ENCODE peak calls at places on chromosomes 13 and 19, in nine cellular contexts. One of them, this sample, is unnamed.

GRCh38 chr19:17779281-17779930 is 15.5 kb upstream of the B3GNT3 start:
- DNase-seq in NCI-H1930: no peak
- DNase-seq in epithelial cell of esophagus: peak
- DNase-seq in heart right ventricle: peak
- DNase-seq in T-helper 2 cell: no peak
- DNase-seq in fibroblast of mammary gland: peak
- DNase-seq in NCI-H748 treated with DMSO at 0.1 percent for 48 hours: no peak
- DNase-seq in kidney glomerular epithelial cell: no peak
- DNase-seq in right lobe of liver: peak
- DNase-seq in this sample: peak

GRCh38 chr19:20367811-20368294 is 197.7 kb downstream of the ZNF737 start:
- DNase-seq in NCI-H1930: no peak
- DNase-seq in epithelial cell of esophagus: peak
- DNase-seq in heart right ventricle: no peak
- DNase-seq in T-helper 2 cell: no peak
- DNase-seq in fibroblast of mammary gland: no peak
- DNase-seq in NCI-H748 treated with DMSO at 0.1 percent for 48 hours: peak
- DNase-seq in kidney glomerular epithelial cell: no peak
- DNase-seq in right lobe of liver: no peak
- DNase-seq in this sample: peak

GRCh38 chr19:46967578-46968018 is 52.0 kb upstream of the NPAS1 start:
- DNase-seq in NCI-H1930: no peak
- DNase-seq in epithelial cell of esophagus: peak
- DNase-seq in heart right ventricle: peak
- DNase-seq in T-helper 2 cell: no peak
- DNase-seq in fibroblast of mammary gland: no peak
- DNase-seq in NCI-H748 treated with DMSO at 0.1 percent for 48 hours: no peak
- DNase-seq in kidney glomerular epithelial cell: peak
- DNase-seq in right lobe of liver: peak
- DNase-seq in this sample: peak

GRCh38 chr19:6056801-6057650 is 53.3 kb downstream of the RFX2 start:
- DNase-seq in NCI-H1930: no peak
- DNase-seq in epithelial cell of esophagus: peak
- DNase-seq in heart right ventricle: peak
- DNase-seq in T-helper 2 cell: no peak
- DNase-seq in fibroblast of mammary gland: peak
- DNase-seq in NCI-H748 treated with DMSO at 0.1 percent for 48 hours: peak
- DNase-seq in kidney glomerular epithelial cell: peak
- DNase-seq in right lobe of liver: peak
- DNase-seq in this sample: peak

GRCh38 chr19:18940791-18941627 is at the start of gene HOMER3:
- DNase-seq in NCI-H1930: peak
- DNase-seq in epithelial cell of esophagus: peak
- DNase-seq in heart right ventricle: peak
- DNase-seq in T-helper 2 cell: peak
- DNase-seq in fibroblast of mammary gland: peak
- DNase-seq in NCI-H748 treated with DMSO at 0.1 percent for 48 hours: peak
- DNase-seq in kidney glomerular epithelial cell: peak
- DNase-seq in right lobe of liver: peak
- DNase-seq in this sample: peak

GRCh38 chr19:50547385-50548190 is 20.6 kb downstream of the LRRC4B start:
- DNase-seq in NCI-H1930: no peak
- DNase-seq in epithelial cell of esophagus: no peak
- DNase-seq in heart right ventricle: no peak
- DNase-seq in T-helper 2 cell: no peak
- DNase-seq in fibroblast of mammary gland: no peak
- DNase-seq in NCI-H748 treated with DMSO at 0.1 percent for 48 hours: no peak
- DNase-seq in kidney glomerular epithelial cell: no peak
- DNase-seq in right lobe of liver: no peak
- DNase-seq in this sample: no peak

GRCh38 chr19:1482361-1483066 is 3.5 kb upstream of the C19orf25 start:
- DNase-seq in NCI-H1930: no peak
- DNase-seq in epithelial cell of esophagus: no peak
- DNase-seq in heart right ventricle: no peak
- DNase-seq in T-helper 2 cell: no peak
- DNase-seq in fibroblast of mammary gland: no peak
- DNase-seq in NCI-H748 treated with DMSO at 0.1 percent for 48 hours: no peak
- DNase-seq in kidney glomerular epithelial cell: no peak
- DNase-seq in right lobe of liver: peak
- DNase-seq in this sample: no peak

GRCh38 chr13:33114146-33114545 is 97.9 kb downstream of the KL start:
- DNase-seq in NCI-H1930: no peak
- DNase-seq in epithelial cell of esophagus: no peak
- DNase-seq in heart right ventricle: no peak
- DNase-seq in T-helper 2 cell: no peak
- DNase-seq in fibroblast of mammary gland: no peak
- DNase-seq in NCI-H748 treated with DMSO at 0.1 percent for 48 hours: no peak
- DNase-seq in kidney glomerular epithelial cell: no peak
- DNase-seq in right lobe of liver: no peak
- DNase-seq in this sample: no peak

GRCh38 chr13:34044041-34044440 is 226.1 kb downstream of the RFC3 start:
- DNase-seq in NCI-H1930: no peak
- DNase-seq in epithelial cell of esophagus: peak
- DNase-seq in heart right ventricle: no peak
- DNase-seq in T-helper 2 cell: no peak
- DNase-seq in fibroblast of mammary gland: no peak
- DNase-seq in NCI-H748 treated with DMSO at 0.1 percent for 48 hours: no peak
- DNase-seq in kidney glomerular epithelial cell: no peak
- DNase-seq in right lobe of liver: no peak
- DNase-seq in this sample: no peak

GRCh38 chr19:40006273-40006691 is 9.4 kb downstream of the ZNF546 start:
- DNase-seq in NCI-H1930: no peak
- DNase-seq in epithelial cell of esophagus: peak
- DNase-seq in heart right ventricle: peak
- DNase-seq in T-helper 2 cell: no peak
- DNase-seq in fibroblast of mammary gland: peak
- DNase-seq in NCI-H748 treated with DMSO at 0.1 percent for 48 hours: no peak
- DNase-seq in kidney glomerular epithelial cell: peak
- DNase-seq in right lobe of liver: no peak
- DNase-seq in this sample: peak

GRCh38 chr13:30895773-30896172 is 10.3 kb upstream of the MEDAG start:
- DNase-seq in NCI-H1930: no peak
- DNase-seq in epithelial cell of esophagus: peak
- DNase-seq in heart right ventricle: no peak
- DNase-seq in T-helper 2 cell: no peak
- DNase-seq in fibroblast of mammary gland: peak
- DNase-seq in NCI-H748 treated with DMSO at 0.1 percent for 48 hours: no peak
- DNase-seq in kidney glomerular epithelial cell: peak
- DNase-seq in right lobe of liver: no peak
- DNase-seq in this sample: peak

GRCh38 chr19:10290876-10291553 is 1.3 kb downstream of the ICAM5 start:
- DNase-seq in NCI-H1930: no peak
- DNase-seq in epithelial cell of esophagus: peak
- DNase-seq in heart right ventricle: no peak
- DNase-seq in T-helper 2 cell: no peak
- DNase-seq in fibroblast of mammary gland: no peak
- DNase-seq in NCI-H748 treated with DMSO at 0.1 percent for 48 hours: no peak
- DNase-seq in kidney glomerular epithelial cell: peak
- DNase-seq in right lobe of liver: peak
- DNase-seq in this sample: peak

GRCh38 chr13:28568286-28568685 is 73.4 kb upstream of the FLT1 start:
- DNase-seq in NCI-H1930: no peak
- DNase-seq in epithelial cell of esophagus: no peak
- DNase-seq in heart right ventricle: peak
- DNase-seq in T-helper 2 cell: no peak
- DNase-seq in fibroblast of mammary gland: no peak
- DNase-seq in NCI-H748 treated with DMSO at 0.1 percent for 48 hours: no peak
- DNase-seq in kidney glomerular epithelial cell: no peak
- DNase-seq in right lobe of liver: peak
- DNase-seq in this sample: no peak